ENCODE peak calls at places on chromosomes 7 and 10, in six cellular contexts. B is mucosa of descending colon; H is WERI-Rb-1; G is activated T-cell treated with anti-CD3 and anti-CD28 coated beads for 1 hour; D is HT1080; I is activated T-helper 9 cell treated with anti-CD3 and anti-CD28 coated beads, Interleukin-2, amount 50 U/mL, for 16 hours. S is an unnamed sample.

GRCh38 chr7:93890464-93891068 is at the start of gene TFPI2:
- DNase-seq in B (no peak), H (peak), G (no peak), D (no peak), I (no peak), S (peak)

GRCh38 chr7:2247141-2247985 is 5.3 kb downstream of the NUDT1 start:
- DNase-seq in B (no peak), H (peak), G (no peak), D (no peak), I (no peak), S (no peak)

GRCh38 chr10:18222870-18223269 is 82.6 kb downstream of the CACNB2 start:
- DNase-seq in B (no peak), H (no peak), G (no peak), D (no peak), I (no peak), S (no peak)

GRCh38 chr10:68759967-68760366 is 38.9 kb downstream of the CCAR1 start:
- DNase-seq in B (no peak), H (no peak), G (no peak), D (no peak), I (no peak), S (no peak)

GRCh38 chr7:77571791-77572190 is 34.7 kb downstream of the PTPN12 start:
- DNase-seq in B (no peak), H (no peak), G (no peak), D (no peak), I (no peak), S (no peak)

GRCh38 chr7:997404-998395 is 14.7 kb downstream of the CYP2W1 start:
- DNase-seq in B (no peak), H (peak), G (no peak), D (no peak), I (no peak), S (no peak)

GRCh38 chr10:70266701-70267100 is 17.1 kb downstream of the NPFFR1 start:
- DNase-seq in B (no peak), H (no peak), G (no peak), D (no peak), I (no peak), S (no peak)

GRCh38 chr10:84139126-84140035 is at the start of gene GHITM:
- DNase-seq in B (peak), H (peak), G (peak), D (peak), I (peak), S (peak)

GRCh38 chr10:47076949-47077348 is 165.7 kb downstream of the PTPN20 start:
- DNase-seq in B (no peak), H (no peak), G (no peak), D (peak), I (no peak), S (peak)

GRCh38 chr7:110442386-110442837 is 648.5 kb upstream of the LRRN3 start:
- DNase-seq in B (no peak), H (peak), G (no peak), D (peak), I (no peak), S (peak)

GRCh38 chr10:30581779-30582380 is 47.7 kb downstream of the LYZL2 start:
- DNase-seq in B (no peak), H (peak), G (no peak), D (peak), I (no peak), S (peak)

GRCh38 chr10:103278862-103279298 is 1.9 kb downstream of the INA start:
- DNase-seq in B (no peak), H (peak), G (peak), D (no peak), I (no peak), S (no peak)

GRCh38 chr7:107785926-107786325 is 17.1 kb downstream of the SLC26A3 start:
- DNase-seq in B (no peak), H (no peak), G (no peak), D (no peak), I (no peak), S (no peak)

GRCh38 chr10:33229944-33230267 is 104.6 kb downstream of the NRP1 start:
- DNase-seq in B (no peak), H (no peak), G (no peak), D (no peak), I (no peak), S (no peak)

GRCh38 chr7:1598961-1599360 is 29.1 kb upstream of the PSMG3 start:
- DNase-seq in B (no peak), H (no peak), G (no peak), D (no peak), I (no peak), S (no peak)

GRCh38 chr7:45052011-45052410 is 36.8 kb downstream of the NACAD start:
- DNase-seq in B (no peak), H (no peak), G (no peak), D (no peak), I (no peak), S (no peak)

GRCh38 chr7:87038993-87039716 is 20.3 kb downstream of the ELAPOR2 start:
- DNase-seq in B (no peak), H (no peak), G (no peak), D (peak), I (no peak), S (no peak)

GRCh38 chr7:1542329-1542728 is 11.8 kb downstream of the MAFK start:
- DNase-seq in B (no peak), H (no peak), G (no peak), D (no peak), I (no peak), S (no peak)

GRCh38 chr7:68729361-68729760 is 868.9 kb upstream of the AUTS2 start:
- DNase-seq in B (no peak), H (no peak), G (no peak), D (no peak), I (no peak), S (no peak)

GRCh38 chr10:94358480-94358879 is 4.3 kb downstream of the NOC3L start:
- DNase-seq in B (no peak), H (no peak), G (no peak), D (peak), I (no peak), S (peak)

GRCh38 chr7:39493929-39494328 is 72.3 kb upstream of the YAE1 start:
- DNase-seq in B (no peak), H (no peak), G (no peak), D (no peak), I (no peak), S (no peak)

GRCh38 chr10:124650820-124651401 is 93.3 kb downstream of the FAM53B start:
- DNase-seq in B (peak), H (no peak), G (peak), D (no peak), I (peak), S (no peak)

GRCh38 chr10:102865620-102866019 is 3.6 kb upstream of the AS3MT start:
- DNase-seq in B (no peak), H (no peak), G (no peak), D (no peak), I (no peak), S (no peak)

GRCh38 chr7:46385662-46386309 is 464.7 kb upstream of the IGFBP3 start:
- DNase-seq in B (no peak), H (no peak), G (no peak), D (peak), I (no peak), S (peak)

GRCh38 chr7:140348161-140348849 is 50.0 kb downstream of the SLC37A3 start:
- DNase-seq in B (no peak), H (no peak), G (no peak), D (no peak), I (no peak), S (no peak)

GRCh38 chr7:585229-585711 is 65.6 kb upstream of the PDGFA start:
- DNase-seq in B (no peak), H (no peak), G (no peak), D (no peak), I (peak), S (no peak)

GRCh38 chr10:70302292-70302691 is 18.5 kb upstream of the NPFFR1 start:
- DNase-seq in B (no peak), H (no peak), G (no peak), D (no peak), I (no peak), S (no peak)

GRCh38 chr7:51236470-51237127 is 80.0 kb downstream of the COBL start:
- DNase-seq in B (no peak), H (no peak), G (no peak), D (no peak), I (no peak), S (no peak)

GRCh38 chr7:5625938-5626337 is 155.5 kb downstream of the RNF216 start:
- DNase-seq in B (no peak), H (no peak), G (no peak), D (peak), I (no peak), S (peak)

GRCh38 chr10:71748671-71749191 is 24.6 kb downstream of the VSIR start:
- DNase-seq in B (peak), H (no peak), G (peak), D (peak), I (peak), S (no peak)

GRCh38 chr10:49332333-49332732 is 33.4 kb downstream of the C10orf71 start:
- DNase-seq in B (no peak), H (no peak), G (no peak), D (no peak), I (no peak), S (no peak)

GRCh38 chr7:77416621-77417371 is 647 bp upstream of the GSAP start:
- DNase-seq in B (no peak), H (no peak), G (no peak), D (no peak), I (no peak), S (no peak)

GRCh38 chr10:35561670-35562069 is 43.5 kb upstream of the GJD4 start:
- DNase-seq in B (no peak), H (no peak), G (no peak), D (no peak), I (no peak), S (no peak)

GRCh38 chr7:30140456-30140855 is 5.7 kb downstream of the MTURN start:
- DNase-seq in B (no peak), H (no peak), G (no peak), D (no peak), I (no peak), S (no peak)

GRCh38 chr10:24625778-24626177 is 97.9 kb downstream of the ARHGAP21 start:
- DNase-seq in B (no peak), H (no peak), G (no peak), D (no peak), I (no peak), S (no peak)

S was measured in H4.